ENCODE peak calls at places on chromosomes 6 and 20, in seven cellular contexts. S is H9, F is heart left ventricle, J is fibroblast of the aortic adventitia, X is mammary epithelial cell, C is AG09309, P is cardiac fibroblast. Z is an unnamed sample.

GRCh38 chr6:53899512-53899911 is 104.7 kb downstream of the LRRC1 start:
- DNase-seq in X (no peak), J (no peak), F (no peak), C (no peak), P (no peak), S (no peak), Z (no peak)

GRCh38 chr6:150177260-150178246 is 34.7 kb downstream of the PPP1R14C start:
- DNase-seq in P (no peak), X (no peak), C (no peak), F (peak; percentile 79), S (no peak), J (no peak), Z (no peak)

GRCh38 chr6:122068291-122068769 is 331.1 kb upstream of the HSF2 start:
- DNase-seq in C (no peak), F (no peak), X (no peak), P (no peak), S (no peak), J (peak; percentile 27), Z (no peak)

GRCh38 chr20:62239278-62239879 is 1.1 kb downstream of the OSBPL2 start:
- DNase-seq in X (no peak), P (no peak), C (no peak), J (peak; percentile 7), F (no peak), S (no peak), Z (no peak)

GRCh38 chr20:8153281-8153908 is 21.3 kb downstream of the PLCB1 start:
- DNase-seq in J (peak; percentile 39), C (no peak), P (peak; percentile 59), F (no peak), X (no peak), S (no peak), Z (no peak)

GRCh38 chr6:148090326-148090725 is 252.3 kb upstream of the SASH1 start:
- DNase-seq in S (no peak), X (no peak), J (no peak), F (no peak), C (no peak), P (no peak), Z (no peak)

GRCh38 chr6:160015778-160016684 is 47.1 kb downstream of the IGF2R start:
- DNase-seq in C (no peak), P (no peak), J (no peak), F (no peak), X (no peak), S (no peak), Z (no peak)

GRCh38 chr6:15509335-15509933 is 153.4 kb downstream of the DTNBP1 start:
- DNase-seq in J (no peak), P (no peak), C (no peak), S (no peak), F (no peak), X (no peak), Z (no peak)

GRCh38 chr6:149895702-149896310 is 2.1 kb downstream of the RAET1E start:
- DNase-seq in P (peak; percentile 82), X (peak; percentile 76), J (peak; percentile 45), C (no peak), S (no peak), F (peak; percentile 76), Z (peak; percentile 72)

GRCh38 chr6:114747995-114748625 is 405.3 kb upstream of the HS3ST5 start:
- DNase-seq in X (peak; percentile 25), C (peak; percentile 21), J (peak; percentile 30), P (peak; percentile 76), S (no peak), F (peak; percentile 25), Z (peak; percentile 41)

GRCh38 chr20:60372822-60373221 is 414.6 kb downstream of the CDH26 start:
- DNase-seq in X (no peak), F (no peak), S (no peak), C (no peak), P (no peak), J (no peak), Z (no peak)

GRCh38 chr6:118812972-118813371 is 81.0 kb upstream of the ASF1A start:
- DNase-seq in S (no peak), F (no peak), J (peak; percentile 29), C (no peak), P (peak; percentile 41), X (peak; percentile 37), Z (peak; percentile 28)

GRCh38 chr6:151010111-151010510 is 144.6 kb downstream of the MTHFD1L start:
- DNase-seq in F (no peak), P (no peak), J (no peak), C (no peak), S (no peak), X (no peak), Z (no peak)

GRCh38 chr6:140379919-140380318 is 1005.5 kb upstream of the CITED2 start:
- DNase-seq in C (no peak), S (no peak), F (no peak), J (peak; percentile 7), P (peak; percentile 61), X (no peak), Z (peak; percentile 54)

GRCh38 chr6:134599079-134599478 is 281.2 kb upstream of the SGK1 start:
- DNase-seq in J (no peak), C (no peak), S (no peak), F (no peak), X (no peak), P (no peak), Z (no peak)

GRCh38 chr20:50273601-50274491 is 83.2 kb downstream of the CEBPB start:
- DNase-seq in S (no peak), C (no peak), F (no peak), J (no peak), X (no peak), P (no peak), Z (no peak)
- TF ChIP-seq CTCF in S (no peak), C (no peak), F (no peak), J (peak; percentile 18), X (no peak), P (no peak), Z (no peak)

GRCh38 chr6:40588480-40588879 is 1.3 kb upstream of the LRFN2 start:
- DNase-seq in C (no peak), P (no peak), X (no peak), S (no peak), F (no peak), J (no peak), Z (no peak)

GRCh38 chr6:40587240-40588069 is at the start of gene LRFN2:
- DNase-seq in P (peak; percentile 59), F (peak; percentile 65), S (peak; percentile 86), C (peak; percentile 8), X (peak; percentile 70), J (peak; percentile 48), Z (peak; percentile 49)

GRCh38 chr6:40586369-40586768 is 795 bp downstream of the LRFN2 start:
- DNase-seq in C (no peak), X (no peak), F (no peak), J (no peak), P (no peak), S (no peak), Z (no peak)

GRCh38 chr6:40586800-40587201 is 363 bp downstream of the LRFN2 start:
- DNase-seq in C (no peak), F (no peak), S (no peak), X (no peak), J (no peak), P (no peak), Z (no peak)

GRCh38 chr6:40588070-40588384 is 863 bp upstream of the LRFN2 start:
- DNase-seq in J (no peak), S (no peak), C (no peak), F (no peak), X (no peak), P (no peak), Z (no peak)
- TF ChIP-seq CTCF in J (no peak), S (no peak), C (no peak), F (no peak), X (no peak), P (no peak), Z (peak; percentile 6)

DNA sequence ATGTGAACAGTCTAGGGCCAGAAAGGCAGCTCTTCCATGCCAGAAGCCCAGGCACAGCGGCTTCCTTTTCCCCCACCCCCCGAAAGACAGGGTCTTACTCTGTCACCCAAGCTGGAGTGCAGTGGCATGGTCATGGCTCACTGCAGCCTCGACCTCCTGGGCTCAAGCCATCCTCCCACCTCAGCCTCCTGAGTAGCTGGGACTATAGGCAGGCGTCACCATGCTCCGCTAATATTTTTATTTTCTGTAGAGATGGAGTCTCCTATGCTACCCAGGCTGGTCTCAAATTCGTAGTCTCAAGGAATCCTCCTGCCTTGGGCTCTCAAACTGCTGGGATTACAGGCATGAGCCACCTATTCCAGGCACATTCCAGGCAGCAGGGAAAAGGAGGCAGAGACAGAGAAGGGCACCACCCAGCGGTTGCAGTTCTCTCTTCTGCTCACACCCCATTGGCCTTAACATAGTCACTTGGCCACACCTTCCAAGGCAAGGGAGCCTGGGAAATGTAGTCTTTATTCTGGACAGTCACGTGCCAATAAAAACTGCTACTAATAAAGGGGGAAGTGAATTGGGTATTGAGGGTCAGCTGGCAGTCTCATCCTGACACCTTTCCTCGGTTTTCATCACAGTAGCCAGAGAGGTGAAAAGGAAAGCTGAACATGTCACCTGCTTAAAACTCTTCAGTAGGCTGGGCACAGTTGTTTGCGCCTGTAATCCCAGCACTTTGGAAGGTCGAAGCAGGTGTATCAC is 205.9 kb downstream of the ZMYND8 start:
- DNase-seq in S (peak; percentile 91), X (peak; percentile 54), C (no peak), J (peak; percentile 81), P (peak; percentile 81), F (peak; percentile 58), Z (peak; percentile 69)
- TF ChIP-seq CTCF in S (peak; percentile 90), X (peak; percentile 63), C (peak; percentile 67), J (peak; percentile 76), P (peak; percentile 84), F (peak; percentile 60), Z (peak; percentile 84)

GRCh38 chr6:131063764-131064272 is 773 bp upstream of the EPB41L2 start:
- DNase-seq in F (peak; percentile 36), C (no peak), J (no peak), X (no peak), P (no peak), S (no peak), Z (no peak)

GRCh38 chr6:131061771-131062160 is 1.3 kb downstream of the EPB41L2 start:
- DNase-seq in J (peak; percentile 43), X (no peak), F (no peak), S (no peak), P (peak; percentile 39), C (no peak), Z (no peak)

GRCh38 chr6:131062245-131063027 is 609 bp downstream of the EPB41L2 start:
- DNase-seq in C (no peak), P (peak; percentile 29), J (peak; percentile 20), F (peak; percentile 49), X (no peak), S (peak; percentile 32), Z (no peak)

GRCh38 chr6:131061041-131061770 is 1.8 kb downstream of the EPB41L2 start:
- DNase-seq in X (no peak), S (no peak), J (peak; percentile 66), F (no peak), C (no peak), P (peak; percentile 59), Z (no peak)

DNA sequence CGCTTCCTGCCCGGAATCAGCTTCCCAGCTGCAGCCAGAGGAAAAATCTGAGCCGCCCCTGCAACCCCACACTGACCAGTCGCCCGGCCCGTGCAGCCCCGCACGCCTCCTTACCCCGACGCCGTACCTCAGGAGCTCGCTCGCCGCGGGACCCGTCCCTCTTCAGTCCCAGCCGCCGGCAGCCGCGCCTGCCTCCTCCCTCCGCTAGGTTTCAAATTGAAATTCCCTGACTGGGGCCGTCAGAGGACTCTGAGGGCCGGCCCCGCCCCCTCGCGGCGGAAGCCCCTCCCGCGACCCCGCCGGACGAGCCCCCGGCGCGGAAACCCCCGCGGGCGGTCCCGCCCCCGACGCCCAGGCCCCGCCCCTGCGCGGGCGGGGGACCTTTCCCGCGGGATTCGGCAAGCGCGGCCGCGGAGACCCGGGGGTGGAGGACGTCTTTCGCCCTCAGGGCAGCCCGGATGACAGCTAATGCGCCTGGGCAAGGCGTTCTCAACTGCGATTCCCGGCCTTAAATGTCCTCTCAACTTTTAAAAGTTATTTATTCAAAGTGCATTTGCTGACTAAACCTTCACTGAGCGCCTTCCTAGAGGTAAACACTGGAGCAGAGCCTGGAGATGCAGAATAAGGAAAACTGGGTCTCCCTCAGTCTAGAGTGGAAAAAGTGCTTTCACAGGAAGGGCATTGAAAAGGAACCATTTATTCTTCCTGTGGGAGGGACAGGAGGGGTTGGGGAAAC is at the start of gene EPB41L2:
- DNase-seq in P (peak; percentile 89), J (peak; percentile 85), X (peak; percentile 80), S (peak; percentile 92), C (no peak), F (peak; percentile 89), Z (peak; percentile 84)
- TF ChIP-seq CTCF in P (peak; percentile 23), J (peak; percentile 48), X (peak; percentile 7), S (peak; percentile 36), C (peak; percentile 26), F (peak; percentile 50), Z (peak; percentile 50)

Z was measured in HFFc6.